ENCODE peak calls at places on chromosome 12, in six cellular contexts. R, Y, A, W, L and H are unnamed samples. For H3K4me1, the result is how much of the 10 kb centered on the place peaks cover.

GRCh38 chr12:123106640-123107359 is 44.1 kb downstream of the PITPNM2 start:
- DNase-seq in R (no peak), Y (peak), A (no peak), W (no peak), L (no peak), H (peak)

GRCh38 chr12:2017724-2018337 is 13.6 kb upstream of the DCP1B start:
- DNase-seq in R (no peak), Y (peak), A (no peak), W (no peak), L (no peak), H (no peak)

GRCh38 chr12:57096099-57096572 is 7.2 kb downstream of the NAB2 start:
- DNase-seq in R (no peak), Y (no peak), A (peak), W (no peak), L (no peak), H (no peak)

GRCh38 chr12:30457621-30458289 is 237.9 kb downstream of the IPO8 start:
- DNase-seq in R (no peak), Y (peak), A (no peak), W (peak), L (peak), H (no peak)

GRCh38 chr12:6915789-6916285 is 1.5 kb downstream of the ENO2 start:
- DNase-seq in R (no peak), Y (no peak), A (peak), W (no peak), L (no peak), H (no peak)

GRCh38 chr12:120874547-120875245 is 29.5 kb downstream of the SPPL3 start:
- DNase-seq in R (no peak), Y (no peak), A (no peak), W (no peak), L (no peak), H (no peak)

GRCh38 chr12:111454311-111454710 is 48.6 kb downstream of the SH2B3 start:
- DNase-seq in R (no peak), Y (no peak), A (no peak), W (no peak), L (no peak), H (no peak)

GRCh38 chr12:94829552-94829951 is 173.9 kb downstream of the NDUFA12 start:
- DNase-seq in R (no peak), Y (no peak), A (no peak), W (no peak), L (no peak), H (no peak)

GRCh38 chr12:53234236-53234635 is 2.2 kb upstream of the RARG start:
- DNase-seq in R (no peak), Y (no peak), A (peak), W (no peak), L (no peak), H (no peak)

GRCh38 chr12:89573081-89573810 is 47.4 kb upstream of the POC1B start:
- DNase-seq in R (no peak), Y (no peak), A (no peak), W (no peak), L (no peak), H (no peak)

GRCh38 chr12:107461222-107461980 is 224.2 kb upstream of the PWP1 start:
- DNase-seq in R (no peak), Y (no peak), A (no peak), W (no peak), L (no peak), H (no peak)

GRCh38 chr12:1544991-1545700 is 49.2 kb downstream of the FBXL14 start:
- DNase-seq in R (no peak), Y (peak), A (no peak), W (no peak), L (peak), H (no peak)

GRCh38 chr12:12985817-12986408 is 14.2 kb downstream of the HEBP1 start:
- DNase-seq in R (no peak), Y (peak), A (no peak), W (no peak), L (peak), H (no peak)

GRCh38 chr12:76588881-76589565 is 29.5 kb upstream of the OSBPL8 start:
- DNase-seq in R (no peak), Y (no peak), A (no peak), W (no peak), L (no peak), H (no peak)

GRCh38 chr12:69066420-69067373 is 133.7 kb upstream of the CPM start:
- DNase-seq in R (no peak), Y (no peak), A (no peak), W (no peak), L (no peak), H (no peak)

GRCh38 chr12:101698782-101699347 is 1.4 kb downstream of the CHPT1 start:
- DNase-seq in R (no peak), Y (no peak), A (no peak), W (no peak), L (no peak), H (no peak)

DNA sequence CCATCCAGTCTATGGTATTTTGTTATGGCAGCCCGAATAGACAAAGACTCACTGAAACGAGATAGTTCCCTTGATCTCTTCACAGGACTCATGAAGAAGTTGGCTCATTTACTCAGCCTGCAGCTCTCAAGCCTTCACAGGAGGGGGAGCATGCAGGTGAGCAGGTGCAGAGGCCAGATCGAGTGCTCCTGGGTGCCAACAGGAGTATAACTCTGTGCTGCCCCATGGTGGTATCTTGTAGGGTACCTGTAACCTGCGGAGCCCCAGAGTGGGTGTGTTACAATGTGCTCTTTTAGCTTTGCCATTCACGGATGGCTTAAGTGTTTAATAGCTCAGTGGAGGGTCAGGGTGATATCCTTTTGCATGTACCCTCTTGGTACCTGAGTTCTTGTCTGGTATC is 159.5 kb downstream of the METTL25 start:
- DNase-seq in R (no peak), Y (no peak), A (no peak), W (no peak), L (no peak), H (no peak)
- H3K4me1 ChIP-seq in R (under half), Y (under half), A (under half), W (under half), L (under half), H (under half)

GRCh38 chr12:91262023-91262676 is 79.5 kb upstream of the DCN start:
- DNase-seq in R (peak), Y (no peak), A (no peak), W (no peak), L (no peak), H (no peak)

GRCh38 chr12:91267039-91267438 is 84.4 kb upstream of the DCN start:
- DNase-seq in R (no peak), Y (no peak), A (no peak), W (no peak), L (no peak), H (no peak)

DNA sequence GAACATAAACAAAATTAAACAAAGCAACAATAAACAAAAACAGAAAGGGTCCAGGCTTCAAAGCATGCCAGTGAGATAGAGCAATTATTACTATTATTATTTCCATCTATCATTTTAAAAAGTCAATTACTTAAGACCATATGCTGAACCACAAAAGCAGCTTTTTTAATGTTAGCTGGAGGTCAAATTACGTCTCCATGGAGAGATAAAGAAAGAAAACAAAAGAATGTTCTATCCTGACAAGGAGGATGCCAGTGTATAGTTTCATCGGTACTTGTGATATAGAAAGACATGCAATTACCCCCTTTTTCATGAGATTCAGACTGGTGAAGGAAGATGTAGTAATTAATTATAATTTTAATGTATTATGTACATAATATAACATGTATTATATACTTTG is 81.6 kb upstream of the DCN start:
- DNase-seq in R (no peak), Y (no peak), A (no peak), W (no peak), L (no peak), H (no peak)
- H3K27ac ChIP-seq in R (no peak), Y (no peak), A (no peak), W (no peak), L (no peak), H (no peak)

GRCh38 chr12:115450017-115450416 is 766.0 kb upstream of the TBX3 start:
- DNase-seq in R (no peak), Y (no peak), A (no peak), W (no peak), L (no peak), H (no peak)
- H3K4me1 ChIP-seq in R (under half), Y (under half), A (under half), W (under half), L (under half), H (under half)

GRCh38 chr12:11810160-11810559 is 160.7 kb downstream of the ETV6 start:
- DNase-seq in R (no peak), Y (no peak), A (no peak), W (no peak), L (no peak), H (no peak)
- H3K27ac ChIP-seq in R (no peak), Y (no peak), A (peak), W (no peak), L (no peak), H (no peak)

GRCh38 chr12:124213606-124214347 is 81.1 kb upstream of the RFLNA start:
- DNase-seq in R (no peak), Y (no peak), A (no peak), W (no peak), L (no peak), H (no peak)

GRCh38 chr12:124222368-124223245 is 72.3 kb upstream of the RFLNA start:
- DNase-seq in R (no peak), Y (no peak), A (no peak), W (no peak), L (no peak), H (no peak)

GRCh38 chr12:124214574-124214973 is 80.3 kb upstream of the RFLNA start:
- DNase-seq in R (no peak), Y (no peak), A (no peak), W (no peak), L (no peak), H (no peak)

GRCh38 chr12:124211753-124212152 is 83.1 kb upstream of the RFLNA start:
- DNase-seq in R (no peak), Y (no peak), A (no peak), W (no peak), L (no peak), H (no peak)

DNA sequence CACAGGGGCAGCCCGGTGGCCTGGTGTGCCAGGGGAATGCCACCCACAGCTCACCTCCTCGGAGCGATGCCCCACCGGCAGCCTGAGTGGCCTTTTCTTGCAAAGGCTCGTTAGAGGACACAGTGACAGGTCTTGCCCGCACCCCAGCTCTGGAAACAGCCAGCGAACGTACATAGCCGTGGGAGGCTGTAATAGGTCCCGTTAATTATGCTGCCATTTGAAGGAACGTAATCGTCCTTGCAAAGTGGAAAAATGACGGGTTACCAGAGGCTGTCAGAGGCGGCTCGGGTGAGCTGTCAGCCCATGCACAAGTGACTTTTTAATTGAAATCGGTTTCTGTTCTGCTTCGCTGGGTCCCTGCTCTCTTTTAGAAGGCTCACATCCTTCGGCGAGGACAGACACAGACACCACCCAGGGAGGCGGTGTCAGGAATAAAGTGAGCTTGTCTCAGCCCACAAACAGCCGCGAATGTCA is 77.3 kb upstream of the RFLNA start:
- DNase-seq in R (no peak), Y (no peak), A (no peak), W (no peak), L (no peak), H (no peak)
- H3K4me1 ChIP-seq in R (under half), Y (under half), A (under half), W (under half), L (under half), H (under half)

GRCh38 chr12:116184766-116185165 is 92.7 kb downstream of the MED13L start:
- DNase-seq in R (no peak), Y (peak), A (no peak), W (no peak), L (no peak), H (no peak)
- H3K27ac ChIP-seq in R (no peak), Y (peak), A (no peak), W (no peak), L (no peak), H (no peak)

DNA sequence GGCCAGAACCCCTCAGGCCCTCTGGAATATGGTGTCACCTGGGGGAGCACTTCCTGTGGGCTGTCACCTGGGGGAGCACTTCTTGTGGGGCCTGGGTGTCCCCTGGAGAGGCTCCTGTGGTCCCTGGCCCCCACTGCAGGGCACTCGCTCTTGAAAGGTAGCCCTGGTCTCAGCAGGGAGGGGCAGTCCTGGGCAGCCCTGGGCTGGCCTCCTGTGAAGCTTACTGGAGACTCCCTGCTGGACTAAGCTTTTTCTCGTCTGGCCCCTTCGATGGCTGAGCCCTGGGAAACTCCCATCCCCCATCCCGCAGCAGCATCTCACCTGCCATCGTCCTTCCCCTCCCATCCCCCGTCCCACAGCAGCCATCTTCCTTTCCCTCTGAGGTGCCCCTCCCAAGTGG is 17.7 kb downstream of the FBRSL1 start:
- DNase-seq in R (no peak), Y (no peak), A (no peak), W (no peak), L (no peak), H (no peak)
- H3K4me1 ChIP-seq in R (under half), Y (under half), A (under half), W (under half), L (under half), H (under half)

DNA sequence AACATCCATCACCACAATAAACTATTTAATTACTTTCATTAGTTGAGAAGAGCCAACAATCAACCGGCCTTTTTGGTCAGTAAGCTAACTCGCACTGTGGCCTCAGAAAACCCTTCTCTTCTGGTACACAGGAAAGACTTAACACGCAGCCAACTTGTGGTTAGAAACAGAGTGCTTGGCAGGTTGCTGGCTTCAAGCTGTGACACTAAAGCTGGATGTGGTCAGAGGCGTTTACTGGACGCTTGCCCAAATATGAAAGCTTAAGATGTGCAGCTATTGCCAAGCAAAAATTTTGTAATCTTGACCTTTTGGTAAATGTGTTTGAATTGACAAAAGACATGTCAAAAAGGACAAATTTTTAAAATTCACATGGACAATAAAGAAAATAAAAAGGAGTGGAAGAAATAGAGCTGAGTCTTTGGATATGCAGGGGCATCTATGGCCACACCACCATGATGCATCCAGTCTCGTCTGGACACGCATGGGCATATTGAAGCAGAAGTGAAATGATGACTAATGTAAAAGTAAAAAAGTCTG is 2.6 kb upstream of the KLRK1 start:
- DNase-seq in R (no peak), Y (no peak), A (no peak), W (peak), L (peak), H (no peak)
- H3K27ac ChIP-seq in R (no peak), Y (no peak), A (no peak), W (no peak), L (peak), H (no peak)

GRCh38 chr12:26701604-26702215 is 131.3 kb downstream of the ITPR2 start:
- DNase-seq in R (no peak), Y (peak), A (no peak), W (peak), L (peak), H (no peak)
- H3K4me1 ChIP-seq in R (under half), Y (half or more), A (under half), W (under half), L (under half), H (under half)